ENCODE peak calls at places on chromosomes 12 and 14, in eight cellular contexts. Z is colonic mucosa; U is psoas muscle; T is cardiac muscle cell; P is fibroblast of pulmonary artery; F is NB4; A is CD8-positive, alpha-beta T cell; D is vagina. R is an unnamed sample.
A peak's percentile ranks its signal among the peaks of the same experiment; 100 is the strongest.

GRCh38 chr12:101174576-101174975 is 35.5 kb downstream of the SLC5A8 start:
- DNase-seq in U (no peak), F (no peak), P (no peak), A (no peak), D (no peak), Z (peak; percentile 33), T (no peak), R (no peak)

GRCh38 chr14:76546426-76547221 is 170.7 kb downstream of the ESRRB start:
- DNase-seq in T (peak; percentile 67), F (peak; percentile 36), U (no peak), A (no peak), Z (no peak), P (no peak), D (no peak), R (no peak)

GRCh38 chr14:60153996-60154395 is 11.2 kb downstream of the DHRS7 start:
- DNase-seq in T (no peak), P (no peak), Z (no peak), A (no peak), F (peak; percentile 74), D (no peak), U (no peak), R (no peak)

GRCh38 chr12:12032771-12033588 is 37.8 kb upstream of the BCL2L14 start:
- DNase-seq in P (peak; percentile 93), T (peak; percentile 81), U (peak; percentile 62), A (peak; percentile 44), D (no peak), Z (peak; percentile 93), F (peak; percentile 76), R (peak; percentile 87)

GRCh38 chr14:91333640-91334039 is 84.0 kb downstream of the CCDC88C start:
- DNase-seq in A (no peak), Z (no peak), U (no peak), T (no peak), D (no peak), P (no peak), F (no peak), R (no peak)

GRCh38 chr12:26120561-26121274 is 4.1 kb downstream of the BHLHE41 start:
- DNase-seq in D (no peak), Z (no peak), A (no peak), T (no peak), U (no peak), F (no peak), P (no peak), R (no peak)

GRCh38 chr14:94213021-94213420 is 38.9 kb downstream of the PPP4R4 start:
- DNase-seq in U (no peak), T (no peak), A (no peak), Z (no peak), D (no peak), P (peak; percentile 12), F (peak; percentile 71), R (no peak)

GRCh38 chr12:119528241-119528640 is 65.3 kb upstream of the TMEM233 start:
- DNase-seq in Z (no peak), F (peak; percentile 50), P (peak; percentile 38), T (peak; percentile 79), D (no peak), A (no peak), U (no peak), R (no peak)

GRCh38 chr14:73153272-73153671 is 17.0 kb downstream of the PSEN1 start:
- DNase-seq in A (no peak), F (no peak), T (no peak), U (no peak), Z (no peak), D (no peak), P (peak; percentile 41), R (peak; percentile 56)

GRCh38 chr12:115998119-115998633 is 279.3 kb downstream of the MED13L start:
- DNase-seq in A (no peak), D (no peak), F (peak; percentile 71), U (no peak), Z (no peak), T (peak; percentile 59), P (peak; percentile 72), R (peak; percentile 54)

GRCh38 chr14:101313268-101313667 is 248.0 kb upstream of the DIO3 start:
- DNase-seq in U (no peak), D (no peak), A (no peak), P (no peak), Z (no peak), T (no peak), F (no peak), R (no peak)

GRCh38 chr12:95608252-95609033 is 57.2 kb upstream of the USP44 start:
- DNase-seq in Z (peak; percentile 25), U (peak; percentile 67), F (no peak), P (peak; percentile 54), T (no peak), A (no peak), D (no peak), R (peak; percentile 94)

GRCh38 chr12:111893287-111893686 is 51.3 kb downstream of the MAPKAPK5 start:
- DNase-seq in T (no peak), D (no peak), Z (no peak), F (no peak), A (no peak), P (no peak), U (no peak), R (no peak)

GRCh38 chr14:74952697-74953484 is 2.5 kb downstream of the PGF start:
- DNase-seq in Z (no peak), T (no peak), P (no peak), A (no peak), D (no peak), U (no peak), F (no peak), R (no peak)
- TF ChIP-seq CTCF in Z (no peak), T (no peak), P (no peak), A (no peak), D (no peak), U (no peak), F (no peak), R (no peak)

GRCh38 chr14:61813101-61813596 is 50.9 kb downstream of the SNAPC1 start:
- DNase-seq in Z (no peak), A (no peak), F (no peak), D (no peak), P (no peak), T (no peak), U (no peak), R (no peak)

GRCh38 chr14:61811882-61812346 is 49.7 kb downstream of the SNAPC1 start:
- DNase-seq in F (no peak), T (no peak), D (no peak), U (no peak), A (no peak), Z (no peak), P (no peak), R (no peak)

DNA sequence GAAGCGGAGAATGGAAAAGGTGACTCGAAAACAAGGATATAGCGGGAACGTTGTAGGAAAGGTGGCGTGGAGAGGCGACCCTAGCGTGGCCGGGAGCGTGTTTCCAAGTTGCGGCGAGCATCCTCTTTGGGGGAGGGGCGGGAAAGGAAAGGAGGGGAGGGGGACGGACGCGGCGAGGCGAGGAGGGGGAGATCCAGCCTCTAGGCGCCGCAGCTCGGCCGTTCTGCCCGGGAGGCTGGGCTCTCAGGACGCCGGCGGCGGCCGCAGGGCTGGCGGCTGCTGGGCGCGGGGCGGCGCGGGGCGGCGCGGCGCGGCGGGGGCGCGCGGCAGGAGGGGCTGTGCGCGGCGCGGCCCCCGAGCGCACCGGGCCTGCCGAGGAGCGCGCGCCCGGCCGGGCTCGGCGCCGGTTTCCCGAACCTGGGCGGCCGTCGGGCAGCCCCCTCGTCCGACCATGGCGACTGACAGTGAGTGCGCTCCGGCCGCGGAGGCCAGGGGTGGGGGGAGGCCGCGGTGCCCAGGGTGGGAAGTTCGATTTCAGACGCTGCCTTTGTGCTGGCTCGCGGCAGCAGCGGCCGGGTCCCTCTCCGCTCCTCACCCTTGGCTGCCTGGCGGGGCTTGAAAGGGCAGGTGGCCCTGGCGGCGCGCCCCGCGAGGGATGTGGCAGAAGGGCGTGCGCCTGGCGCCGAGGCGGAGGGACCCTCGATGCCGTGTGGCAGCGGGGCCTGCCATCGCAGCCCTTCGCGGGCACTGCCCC is 50.3 kb downstream of the SNAPC1 start:
- DNase-seq in F (no peak), P (peak; percentile 7), D (no peak), T (peak; percentile 62), A (no peak), U (peak; percentile 19), Z (no peak), R (no peak)
- H3K4me3 ChIP-seq in F (no peak within 1 kb of the TSS), P (peak within 1 kb of the TSS; percentile 56), D (peak within 1 kb of the TSS; percentile 44), T (peak within 1 kb of the TSS; percentile 80), A (peak within 1 kb of the TSS; percentile 52), U (peak within 1 kb of the TSS; percentile 63), Z (no peak within 1 kb of the TSS), R (peak within 1 kb of the TSS; percentile 53)

GRCh38 chr12:49903351-49903699 is 375 bp downstream of the FAIM2 start:
- DNase-seq in D (no peak), A (no peak), U (no peak), Z (no peak), P (no peak), T (no peak), F (no peak), R (no peak)

GRCh38 chr12:49903700-49904423 is at the start of gene FAIM2:
- DNase-seq in D (peak; percentile 92), P (peak; percentile 85), T (no peak), U (peak; percentile 68), F (no peak), A (no peak), Z (no peak), R (no peak)

GRCh38 chr12:49901986-49902385 is 1.7 kb downstream of the FAIM2 start:
- DNase-seq in T (no peak), A (no peak), P (no peak), F (no peak), D (no peak), U (no peak), Z (no peak), R (no peak)

GRCh38 chr12:49901026-49901425 is 2.7 kb downstream of the FAIM2 start:
- DNase-seq in Z (no peak), F (peak; percentile 27), T (no peak), U (no peak), A (no peak), P (no peak), D (no peak), R (no peak)

GRCh38 chr12:49902399-49903350 is 1.0 kb downstream of the FAIM2 start:
- DNase-seq in A (no peak), T (no peak), U (no peak), P (no peak), D (no peak), Z (no peak), F (no peak), R (no peak)
- TF ChIP-seq CTCF in A (no peak), T (no peak), U (no peak), P (no peak), D (no peak), Z (no peak), F (no peak), R (no peak)

GRCh38 chr12:54299515-54300266 is 1.1 kb downstream of the NFE2 start:
- DNase-seq in T (no peak), A (no peak), Z (no peak), F (peak; percentile 75), D (no peak), P (no peak), U (no peak), R (no peak)

GRCh38 chr12:54300267-54300731 is 516 bp downstream of the NFE2 start:
- DNase-seq in U (no peak), Z (no peak), D (no peak), P (no peak), A (no peak), T (no peak), F (no peak), R (no peak)

GRCh38 chr12:54298904-54299303 is 1.9 kb downstream of the NFE2 start:
- DNase-seq in Z (no peak), D (no peak), F (peak; percentile 38), T (no peak), P (no peak), U (no peak), A (no peak), R (no peak)

GRCh38 chr12:54300732-54301427 is at the start of gene NFE2:
- DNase-seq in D (no peak), P (peak; percentile 61), T (peak; percentile 85), A (no peak), F (peak; percentile 97), Z (peak; percentile 39), U (peak; percentile 46), R (peak; percentile 49)

GRCh38 chr12:54301428-54302045 is 722 bp upstream of the NFE2 start:
- DNase-seq in F (peak; percentile 56), U (no peak), Z (no peak), P (no peak), D (no peak), A (no peak), T (no peak), R (no peak)
- H3K4me3 ChIP-seq in F (peak overlapping the region; percentile 96), U (no peak overlapping the region), Z (no peak overlapping the region), P (no peak overlapping the region), D (no peak overlapping the region), A (no peak overlapping the region), T (no peak overlapping the region), R (no peak overlapping the region)

R was measured in astrocyte of the cerebellum.